ENCODE peak calls at places on chromosomes 1 and 21, in seven cellular contexts. J is NCI-H2081, F is pancreas, I is cardiac fibroblast, N is left ventricle myocardium superior, R is mesothelial cell of epicardium, E is EH. T is an unnamed sample.
A peak's percentile ranks its signal among the peaks of the same experiment; 100 is the strongest.

GRCh38 chr1:100868364-100868995 is 26.2 kb downstream of the EXTL2 start:
- DNase-seq in J (no peak), F (no peak), I (peak; percentile 75), N (no peak), R (no peak), E (peak; percentile 58), T (no peak)

GRCh38 chr1:207890136-207890738 is 20.7 kb downstream of the CD34 start:
- DNase-seq in J (no peak), F (peak; percentile 79), I (peak; percentile 93), N (peak; percentile 79), R (no peak), E (peak; percentile 96), T (no peak)

GRCh38 chr21:42301371-42302291 is 13.6 kb downstream of the TFF3 start:
- DNase-seq in J (no peak), F (no peak), I (no peak), N (no peak), R (no peak), E (no peak), T (no peak)

GRCh38 chr21:44844256-44844655 is 26.4 kb upstream of the SUMO3 start:
- DNase-seq in J (no peak), F (no peak), I (no peak), N (no peak), R (no peak), E (no peak), T (no peak)

GRCh38 chr1:36350659-36351171 is 27.3 kb upstream of the EVA1B start:
- DNase-seq in J (no peak), F (no peak), I (peak; percentile 86), N (peak; percentile 53), R (no peak), E (peak; percentile 95), T (no peak)

GRCh38 chr21:39263372-39263771 is 50.1 kb downstream of the BRWD1 start:
- DNase-seq in J (no peak), F (no peak), I (peak; percentile 49), N (no peak), R (no peak), E (peak; percentile 7), T (no peak)

GRCh38 chr1:245855846-245856730 is 651.0 kb downstream of the SMYD3 start:
- DNase-seq in J (no peak), F (no peak), I (no peak), N (no peak), R (no peak), E (peak; percentile 22), T (no peak)

GRCh38 chr1:245718123-245718522 is 563.3 kb downstream of the KIF26B start:
- DNase-seq in J (no peak), F (no peak), I (no peak), N (no peak), R (no peak), E (no peak), T (no peak)

GRCh38 chr1:37794372-37795339 is 1.0 kb downstream of the MANEAL start:
- DNase-seq in J (peak; percentile 22), F (no peak), I (no peak), N (no peak), R (no peak), E (no peak), T (no peak)

GRCh38 chr1:6683434-6683833 is 18.2 kb downstream of the DNAJC11 start:
- DNase-seq in J (no peak), F (no peak), I (no peak), N (no peak), R (no peak), E (no peak), T (no peak)

GRCh38 chr1:57163332-57163731 is 197.5 kb upstream of the C8B start:
- DNase-seq in J (no peak), F (no peak), I (no peak), N (no peak), R (no peak), E (no peak), T (no peak)

GRCh38 chr1:117697220-117697781 is 91.5 kb downstream of the TENT5C start:
- DNase-seq in J (no peak), F (no peak), I (no peak), N (no peak), R (no peak), E (peak; percentile 43), T (no peak)

GRCh38 chr1:57404914-57405313 is 18.9 kb downstream of the DAB1 start:
- DNase-seq in J (no peak), F (no peak), I (no peak), N (no peak), R (no peak), E (peak; percentile 39), T (no peak)

GRCh38 chr1:200558866-200559459 is 61.6 kb downstream of the KIF14 start:
- DNase-seq in J (peak; percentile 32), F (no peak), I (peak; percentile 86), N (no peak), R (no peak), E (peak; percentile 62), T (no peak)

GRCh38 chr1:43007377-43008105 is 48.9 kb upstream of the SLC2A1 start:
- DNase-seq in J (no peak), F (peak; percentile 24), I (no peak), N (no peak), R (peak; percentile 64), E (no peak), T (peak; percentile 77)

GRCh38 chr1:155979525-155980343 is 1.4 kb upstream of the ARHGEF2 start:
- DNase-seq in J (no peak), F (no peak), I (no peak), N (peak; percentile 76), R (no peak), E (peak; percentile 69), T (no peak)

GRCh38 chr1:160539896-160540858 is 17.1 kb upstream of the SLAMF6 start:
- DNase-seq in J (no peak), F (peak; percentile 72), I (no peak), N (no peak), R (no peak), E (no peak), T (no peak)

GRCh38 chr1:161921990-161922389 is 101.7 kb downstream of the OLFML2B start:
- DNase-seq in J (no peak), F (no peak), I (peak; percentile 63), N (no peak), R (no peak), E (peak; percentile 85), T (no peak)